ENCODE peak calls at places on chromosomes 11 and 22, in four cellular contexts. R is mammary epithelial cell; A is islet precursor cell; M is activated naive CD8-positive, alpha-beta T cell treated with anti-CD3 and anti-CD28 coated beads, Interleukin-2, amount 10 ng/mL, durations not matched to agents 7 days and 5 days. E is an unnamed sample.

GRCh38 chr22:23862103-23862502 is 4.4 kb downstream of the SLC2A11 start:
- DNase-seq in R (peak), A (peak), M (no peak), E (peak)

GRCh38 chr22:35783943-35784614 is 66.4 kb downstream of the APOL5 start:
- DNase-seq in R (peak), A (no peak), M (no peak), E (no peak)

GRCh38 chr11:92048415-92048814 is 176.2 kb upstream of the FAT3 start:
- DNase-seq in R (peak), A (no peak), M (no peak), E (no peak)

GRCh38 chr11:2737876-2738275 is 38.1 kb upstream of the KCNQ1OT1 start:
- DNase-seq in R (no peak), A (peak), M (no peak), E (no peak)

GRCh38 chr11:12079726-12080556 is 30.4 kb upstream of the MICAL2 start:
- DNase-seq in R (peak), A (peak), M (no peak), E (no peak)

GRCh38 chr11:706957-707816 is 1.2 kb downstream of the EPS8L2 start:
- DNase-seq in R (peak), A (peak), M (no peak), E (no peak)

GRCh38 chr11:102940714-102941588 is 14.6 kb downstream of the MMP13 start:
- DNase-seq in R (peak), A (peak), M (no peak), E (no peak)

GRCh38 chr11:1917523-1918435 is 1.7 kb upstream of the TNNT3 start:
- DNase-seq in R (no peak), A (peak), M (peak), E (no peak)

GRCh38 chr11:99513368-99513767 is 492.6 kb downstream of the CNTN5 start:
- DNase-seq in R (no peak), A (no peak), M (no peak), E (no peak)

GRCh38 chr22:29310065-29310862 is 3.8 kb downstream of the GAS2L1 start:
- DNase-seq in R (peak), A (no peak), M (peak), E (no peak)

GRCh38 chr11:133966924-133967598 is 10.3 kb upstream of the IGSF9B start:
- DNase-seq in R (no peak), A (no peak), M (peak), E (no peak)

GRCh38 chr11:45662665-45663485 is 2.5 kb downstream of the CHST1 start:
- DNase-seq in R (peak), A (peak), M (no peak), E (peak)

GRCh38 chr11:110433393-110434333 is 3.9 kb downstream of the FDX1 start:
- DNase-seq in R (peak), A (no peak), M (no peak), E (no peak)

GRCh38 chr11:60870276-60870675 is 2.9 kb downstream of the ZP1 start:
- DNase-seq in R (no peak), A (no peak), M (no peak), E (peak)

GRCh38 chr22:46649176-46650077 is 29.2 kb downstream of the GRAMD4 start:
- DNase-seq in R (no peak), A (no peak), M (no peak), E (peak)

GRCh38 chr22:37681001-37681424 is 5.1 kb upstream of the NOL12 start:
- DNase-seq in R (peak), A (no peak), M (no peak), E (no peak)

GRCh38 chr22:49856343-49856742 is 2.7 kb downstream of the ZBED4 start:
- DNase-seq in R (no peak), A (no peak), M (peak), E (no peak)

GRCh38 chr11:35304393-35304790 is 115.0 kb downstream of the SLC1A2 start:
- DNase-seq in R (peak), A (no peak), M (no peak), E (no peak)

GRCh38 chr11:121645596-121645995 is 192.8 kb upstream of the SORL1-AS1 start:
- DNase-seq in R (no peak), A (no peak), M (no peak), E (no peak)